ENCODE peak calls at places on chromosome 18, in four cellular contexts. One of them, this sample, is unnamed. For H3K4me1, the result is how much of the 10 kb centered on the place peaks cover.

GRCh38 chr18:22840606-22841144 is 92.5 kb upstream of the RBBP8 start:
- DNase-seq in cardiac muscle cell: no peak
- DNase-seq in mammary epithelial cell: no peak
- DNase-seq in mesenchymal stem cell: no peak
- DNase-seq in this sample: no peak

GRCh38 chr18:63603772-63604171 is 16.6 kb downstream of the SERPINB13 start:
- DNase-seq in cardiac muscle cell: no peak
- DNase-seq in mesenchymal stem cell: no peak
- DNase-seq in mammary epithelial cell: peak
- DNase-seq in this sample: peak

GRCh38 chr18:27185025-27185763 is at the start of gene CHST9:
- DNase-seq in mesenchymal stem cell: no peak
- DNase-seq in mammary epithelial cell: peak
- DNase-seq in cardiac muscle cell: no peak
- DNase-seq in this sample: no peak

GRCh38 chr18:8359076-8359475 is 250.2 kb upstream of the RAB12 start:
- DNase-seq in cardiac muscle cell: no peak
- DNase-seq in mammary epithelial cell: no peak
- DNase-seq in mesenchymal stem cell: no peak
- DNase-seq in this sample: no peak

GRCh38 chr18:24869285-24869684 is 408.8 kb downstream of the HRH4 start:
- DNase-seq in cardiac muscle cell: no peak
- DNase-seq in mesenchymal stem cell: peak
- DNase-seq in mammary epithelial cell: no peak
- DNase-seq in this sample: no peak

GRCh38 chr18:80143876-80144275 is 34.8 kb downstream of the ADNP2 start:
- DNase-seq in cardiac muscle cell: peak
- DNase-seq in mesenchymal stem cell: no peak
- DNase-seq in mammary epithelial cell: peak
- DNase-seq in this sample: no peak

GRCh38 chr18:61896767-61897166 is 4.0 kb upstream of the RNF152 start:
- DNase-seq in mesenchymal stem cell: peak
- DNase-seq in cardiac muscle cell: peak
- DNase-seq in mammary epithelial cell: peak
- DNase-seq in this sample: peak

GRCh38 chr18:79634593-79634992 is 45.0 kb upstream of the CTDP1 start:
- DNase-seq in mammary epithelial cell: no peak
- DNase-seq in mesenchymal stem cell: no peak
- DNase-seq in cardiac muscle cell: no peak
- DNase-seq in this sample: no peak

GRCh38 chr18:22466608-22467390 is 49.1 kb upstream of the CTAGE1 start:
- DNase-seq in cardiac muscle cell: peak
- DNase-seq in mammary epithelial cell: peak
- DNase-seq in mesenchymal stem cell: peak
- DNase-seq in this sample: peak

GRCh38 chr18:79516441-79516931 is 120.8 kb downstream of the NFATC1 start:
- DNase-seq in mesenchymal stem cell: no peak
- DNase-seq in mammary epithelial cell: no peak
- DNase-seq in cardiac muscle cell: no peak
- DNase-seq in this sample: no peak

GRCh38 chr18:62720766-62721613 is 5.6 kb downstream of the PHLPP1 start:
- DNase-seq in mesenchymal stem cell: no peak
- DNase-seq in cardiac muscle cell: no peak
- DNase-seq in mammary epithelial cell: no peak
- DNase-seq in this sample: no peak

GRCh38 chr18:9943311-9943710 is 29.5 kb downstream of the VAPA start:
- DNase-seq in cardiac muscle cell: no peak
- DNase-seq in mesenchymal stem cell: no peak
- DNase-seq in mammary epithelial cell: no peak
- DNase-seq in this sample: no peak

GRCh38 chr18:53649621-53650020 is 574.8 kb downstream of the MBD2 start:
- DNase-seq in cardiac muscle cell: no peak
- DNase-seq in mesenchymal stem cell: no peak
- DNase-seq in mammary epithelial cell: no peak
- DNase-seq in this sample: no peak

GRCh38 chr18:63588869-63589268 is 1.7 kb downstream of the SERPINB13 start:
- DNase-seq in cardiac muscle cell: no peak
- DNase-seq in mesenchymal stem cell: no peak
- DNase-seq in mammary epithelial cell: no peak
- DNase-seq in this sample: no peak

GRCh38 chr18:22542400-22542835 is 124.7 kb upstream of the CTAGE1 start:
- DNase-seq in cardiac muscle cell: peak
- DNase-seq in mammary epithelial cell: peak
- DNase-seq in mesenchymal stem cell: peak
- DNase-seq in this sample: peak

GRCh38 chr18:70423988-70424387 is 135.1 kb downstream of the SOCS6 start:
- DNase-seq in mammary epithelial cell: peak
- DNase-seq in mesenchymal stem cell: no peak
- DNase-seq in cardiac muscle cell: peak
- DNase-seq in this sample: peak

GRCh38 chr18:56407631-56408030 is 230.8 kb downstream of the TXNL1 start:
- DNase-seq in cardiac muscle cell: no peak
- DNase-seq in mesenchymal stem cell: no peak
- DNase-seq in mammary epithelial cell: no peak
- DNase-seq in this sample: no peak

GRCh38 chr18:25279133-25279532 is 72.8 kb downstream of the ZNF521 start:
- DNase-seq in cardiac muscle cell: peak
- DNase-seq in mammary epithelial cell: no peak
- DNase-seq in mesenchymal stem cell: peak
- DNase-seq in this sample: no peak

GRCh38 chr18:62876828-62877227 is 161.5 kb downstream of the PHLPP1 start:
- DNase-seq in mesenchymal stem cell: no peak
- DNase-seq in cardiac muscle cell: no peak
- DNase-seq in mammary epithelial cell: no peak
- DNase-seq in this sample: no peak

GRCh38 chr18:7743256-7743655 is 176.1 kb downstream of the PTPRM start:
- DNase-seq in mesenchymal stem cell: no peak
- DNase-seq in mammary epithelial cell: no peak
- DNase-seq in cardiac muscle cell: peak
- DNase-seq in this sample: no peak

GRCh38 chr18:78192044-78192443 is 787.6 kb upstream of the SALL3 start:
- DNase-seq in mammary epithelial cell: no peak
- DNase-seq in mesenchymal stem cell: no peak
- DNase-seq in cardiac muscle cell: no peak
- DNase-seq in this sample: peak

GRCh38 chr18:68557183-68557582 is 157.7 kb downstream of the TMX3 start:
- DNase-seq in mesenchymal stem cell: no peak
- DNase-seq in cardiac muscle cell: no peak
- DNase-seq in mammary epithelial cell: no peak
- DNase-seq in this sample: no peak

GRCh38 chr18:42798606-42799005 is 316.9 kb downstream of the RIT2 start:
- DNase-seq in mammary epithelial cell: no peak
- DNase-seq in mesenchymal stem cell: peak
- DNase-seq in cardiac muscle cell: no peak
- DNase-seq in this sample: no peak

GRCh38 chr18:13537022-13537780 is 189.2 kb downstream of the FAM210A start:
- DNase-seq in cardiac muscle cell: no peak
- DNase-seq in mesenchymal stem cell: no peak
- DNase-seq in mammary epithelial cell: no peak
- DNase-seq in this sample: no peak

GRCh38 chr18:26386002-26386401 is 159.8 kb downstream of the TAF4B start:
- DNase-seq in mesenchymal stem cell: peak
- DNase-seq in mammary epithelial cell: peak
- DNase-seq in cardiac muscle cell: peak
- DNase-seq in this sample: no peak

GRCh38 chr18:63238711-63239110 is 80.9 kb downstream of the BCL2 start:
- DNase-seq in mammary epithelial cell: no peak
- DNase-seq in mesenchymal stem cell: no peak
- DNase-seq in cardiac muscle cell: no peak
- DNase-seq in this sample: no peak

GRCh38 chr18:37769846-37770245 is 204.2 kb upstream of the CELF4 start:
- DNase-seq in mesenchymal stem cell: no peak
- DNase-seq in mammary epithelial cell: peak
- DNase-seq in cardiac muscle cell: peak
- DNase-seq in this sample: peak

GRCh38 chr18:13726972-13727331 is 479 bp downstream of the RNMT start:
- DNase-seq in mesenchymal stem cell: peak
- DNase-seq in cardiac muscle cell: peak
- DNase-seq in mammary epithelial cell: peak
- DNase-seq in this sample: peak

GRCh38 chr18:39360072-39360471 is 1794.5 kb upstream of the CELF4 start:
- DNase-seq in mesenchymal stem cell: no peak
- DNase-seq in cardiac muscle cell: no peak
- DNase-seq in mammary epithelial cell: no peak
- DNase-seq in this sample: no peak

GRCh38 chr18:59651071-59651470 is 46.2 kb downstream of the CCBE1 start:
- DNase-seq in mammary epithelial cell: no peak
- DNase-seq in cardiac muscle cell: no peak
- DNase-seq in mesenchymal stem cell: no peak
- DNase-seq in this sample: no peak
- H3K4me1 ChIP-seq in mammary epithelial cell: under half
- H3K4me1 ChIP-seq in cardiac muscle cell: under half
- H3K4me1 ChIP-seq in mesenchymal stem cell: under half
- H3K4me1 ChIP-seq in this sample: under half

GRCh38 chr18:46429649-46430224 is 227.3 kb downstream of the LOXHD1 start:
- DNase-seq in cardiac muscle cell: no peak
- DNase-seq in mammary epithelial cell: no peak
- DNase-seq in mesenchymal stem cell: no peak
- DNase-seq in this sample: no peak

GRCh38 chr18:46427216-46427995 is 229.6 kb downstream of the LOXHD1 start:
- DNase-seq in cardiac muscle cell: no peak
- DNase-seq in mesenchymal stem cell: no peak
- DNase-seq in mammary epithelial cell: no peak
- DNase-seq in this sample: no peak

GRCh38 chr18:46429130-46429529 is 227.9 kb downstream of the LOXHD1 start:
- DNase-seq in mesenchymal stem cell: no peak
- DNase-seq in mammary epithelial cell: no peak
- DNase-seq in cardiac muscle cell: no peak
- DNase-seq in this sample: no peak

GRCh38 chr18:46426311-46427047 is 230.5 kb downstream of the LOXHD1 start:
- DNase-seq in mammary epithelial cell: no peak
- DNase-seq in cardiac muscle cell: no peak
- DNase-seq in mesenchymal stem cell: no peak
- DNase-seq in this sample: no peak

DNA sequence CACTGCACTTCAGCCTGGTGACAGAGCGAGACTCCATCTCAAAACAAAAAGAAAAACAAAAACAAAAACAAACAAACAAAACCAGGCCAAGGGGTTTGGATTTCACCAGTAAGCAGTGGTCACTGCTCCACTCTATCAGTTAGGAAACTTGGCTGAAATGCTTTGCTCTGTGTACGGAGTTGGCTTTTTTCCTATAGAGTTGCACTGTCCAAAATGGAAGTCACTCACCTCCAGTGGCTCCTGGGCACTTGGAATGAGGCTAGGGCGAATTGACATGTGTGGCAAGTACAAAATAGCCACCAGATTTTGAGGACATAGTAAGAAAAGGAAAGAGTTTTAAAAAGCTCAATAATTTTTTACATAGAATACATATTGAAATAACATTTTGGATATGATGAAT is 228.7 kb downstream of the LOXHD1 start:
- DNase-seq in mammary epithelial cell: no peak
- DNase-seq in mesenchymal stem cell: no peak
- DNase-seq in cardiac muscle cell: no peak
- DNase-seq in this sample: no peak
- H3K4me1 ChIP-seq in mammary epithelial cell: under half
- H3K4me1 ChIP-seq in mesenchymal stem cell: under half
- H3K4me1 ChIP-seq in cardiac muscle cell: under half
- H3K4me1 ChIP-seq in this sample: under half

DNA sequence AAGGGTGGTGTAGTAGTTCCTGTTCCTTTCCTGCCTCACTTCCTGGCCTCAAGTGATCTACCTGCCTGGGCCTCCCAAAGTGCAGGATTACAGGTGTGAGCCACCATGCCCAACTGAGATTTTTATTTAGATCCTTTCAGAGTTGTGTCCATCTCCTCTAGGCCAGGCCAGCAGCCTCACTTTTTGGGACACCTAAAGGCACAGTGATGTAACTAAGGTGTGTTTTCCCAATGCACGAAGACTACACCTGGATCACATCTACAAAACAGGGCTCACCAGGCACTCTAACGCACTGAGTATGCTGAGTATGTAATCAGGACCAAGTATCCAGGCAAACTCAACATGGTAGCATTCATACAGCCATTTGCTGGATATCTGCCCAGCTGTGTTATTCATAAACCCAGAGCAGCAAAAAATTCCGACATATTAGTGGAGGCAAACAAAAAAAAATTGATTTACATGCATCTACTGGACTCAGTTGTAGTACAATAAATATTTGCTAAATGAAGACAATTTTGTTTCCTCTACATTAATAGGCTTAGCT is 33.8 kb downstream of the LPIN2 start:
- DNase-seq in mesenchymal stem cell: no peak
- DNase-seq in mammary epithelial cell: no peak
- DNase-seq in cardiac muscle cell: peak
- DNase-seq in this sample: no peak
- H3K4me1 ChIP-seq in mesenchymal stem cell: under half
- H3K4me1 ChIP-seq in mammary epithelial cell: under half
- H3K4me1 ChIP-seq in cardiac muscle cell: under half
- H3K4me1 ChIP-seq in this sample: under half

GRCh38 chr18:48922203-48922800 is 28.5 kb downstream of the SMAD7 start:
- DNase-seq in cardiac muscle cell: no peak
- DNase-seq in mammary epithelial cell: no peak
- DNase-seq in mesenchymal stem cell: no peak
- DNase-seq in this sample: no peak

GRCh38 chr18:48921305-48922202 is 29.2 kb downstream of the SMAD7 start:
- DNase-seq in cardiac muscle cell: no peak
- DNase-seq in mammary epithelial cell: no peak
- DNase-seq in mesenchymal stem cell: no peak
- DNase-seq in this sample: no peak

GRCh38 chr18:48923746-48924580 is 26.8 kb downstream of the SMAD7 start:
- DNase-seq in cardiac muscle cell: no peak
- DNase-seq in mesenchymal stem cell: peak
- DNase-seq in mammary epithelial cell: peak
- DNase-seq in this sample: peak

GRCh38 chr18:48924621-48925601 is 25.9 kb downstream of the SMAD7 start:
- DNase-seq in mesenchymal stem cell: peak
- DNase-seq in cardiac muscle cell: no peak
- DNase-seq in mammary epithelial cell: no peak
- DNase-seq in this sample: no peak

DNA sequence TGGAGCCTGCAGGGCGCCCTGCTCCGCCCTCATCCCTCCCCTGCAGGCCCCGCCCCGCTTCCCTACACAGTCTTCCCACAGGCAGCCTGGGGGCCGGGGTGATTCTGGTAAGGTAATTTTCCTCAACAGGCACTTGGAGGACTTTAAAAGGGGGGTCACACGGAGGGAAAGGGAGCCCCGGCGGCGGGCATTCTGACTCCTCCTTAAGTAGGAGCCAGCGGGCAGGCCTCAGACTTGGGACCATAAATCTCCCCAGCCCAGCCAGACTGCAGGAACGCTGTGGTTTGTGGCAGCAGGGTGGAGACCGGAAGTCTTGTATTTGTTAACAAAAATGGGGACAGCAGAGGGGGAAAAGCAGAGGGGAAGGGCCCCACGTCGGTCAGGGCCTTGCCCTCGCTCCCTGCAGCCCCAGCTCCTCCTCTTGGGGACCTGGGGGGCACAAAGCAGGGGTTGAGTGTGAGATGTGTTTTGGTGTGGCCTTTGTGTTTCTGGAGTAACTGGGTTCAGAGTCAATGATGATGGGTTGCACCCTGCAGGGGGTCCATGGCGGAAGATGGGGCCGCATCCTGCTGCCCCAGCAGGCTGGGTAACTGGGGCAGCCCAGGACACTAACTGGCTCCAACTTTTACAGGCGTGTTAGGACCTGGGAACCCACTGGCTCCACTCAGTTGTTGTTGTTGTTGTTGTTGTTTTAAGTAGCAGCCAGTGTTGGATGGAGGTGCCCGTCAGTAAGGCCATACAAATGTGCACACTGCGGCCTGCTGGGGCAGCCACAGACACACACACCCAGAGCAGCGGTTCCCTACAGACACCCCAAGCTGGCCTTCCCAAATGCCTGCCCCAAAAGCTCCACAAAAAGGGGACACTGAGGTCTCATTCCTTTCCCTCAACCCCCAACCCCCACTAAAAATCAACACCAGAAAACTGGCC is 27.7 kb downstream of the SMAD7 start:
- DNase-seq in cardiac muscle cell: peak
- DNase-seq in mesenchymal stem cell: peak
- DNase-seq in mammary epithelial cell: peak
- DNase-seq in this sample: peak
- H3K4me1 ChIP-seq in cardiac muscle cell: under half
- H3K4me1 ChIP-seq in mesenchymal stem cell: half or more
- H3K4me1 ChIP-seq in mammary epithelial cell: under half
- H3K4me1 ChIP-seq in this sample: under half